ENCODE peak calls at places on chromosomes 16 and 17, in five cellular contexts. One of them, this sample, is unnamed.

GRCh38 chr17:27216836-27217235 is 77.1 kb upstream of the WSB1 start:
- DNase-seq in IMR-90: no peak
- DNase-seq in right cardiac atrium: no peak
- DNase-seq in dorsolateral prefrontal cortex: no peak
- DNase-seq in cardiac fibroblast: no peak
- DNase-seq in this sample: no peak

GRCh38 chr16:19367335-19367734 is 50.3 kb upstream of the TMC5 start:
- DNase-seq in right cardiac atrium: no peak
- DNase-seq in dorsolateral prefrontal cortex: no peak
- DNase-seq in cardiac fibroblast: no peak
- DNase-seq in IMR-90: no peak
- DNase-seq in this sample: no peak

GRCh38 chr17:65279456-65279855 is 142.3 kb downstream of the RGS9 start:
- DNase-seq in right cardiac atrium: no peak
- DNase-seq in cardiac fibroblast: no peak
- DNase-seq in IMR-90: no peak
- DNase-seq in dorsolateral prefrontal cortex: no peak
- DNase-seq in this sample: no peak

GRCh38 chr17:75003070-75003956 is 9.2 kb upstream of the MRPL58 start:
- DNase-seq in IMR-90: no peak
- DNase-seq in right cardiac atrium: no peak
- DNase-seq in cardiac fibroblast: no peak
- DNase-seq in dorsolateral prefrontal cortex: no peak
- DNase-seq in this sample: no peak

GRCh38 chr16:57479422-57480126 is 6.7 kb downstream of the DOK4 start:
- DNase-seq in cardiac fibroblast: peak
- DNase-seq in IMR-90: peak
- DNase-seq in dorsolateral prefrontal cortex: no peak
- DNase-seq in right cardiac atrium: peak
- DNase-seq in this sample: no peak

GRCh38 chr17:18356624-18357023 is 6.7 kb downstream of the SHMT1 start:
- DNase-seq in IMR-90: peak
- DNase-seq in cardiac fibroblast: peak
- DNase-seq in right cardiac atrium: no peak
- DNase-seq in dorsolateral prefrontal cortex: no peak
- DNase-seq in this sample: no peak

GRCh38 chr17:65538679-65539529 is 22.5 kb downstream of the AXIN2 start:
- DNase-seq in IMR-90: no peak
- DNase-seq in cardiac fibroblast: no peak
- DNase-seq in right cardiac atrium: no peak
- DNase-seq in dorsolateral prefrontal cortex: no peak
- DNase-seq in this sample: no peak

GRCh38 chr17:71727292-71727691 is 393.5 kb upstream of the SOX9 start:
- DNase-seq in right cardiac atrium: no peak
- DNase-seq in cardiac fibroblast: no peak
- DNase-seq in dorsolateral prefrontal cortex: no peak
- DNase-seq in IMR-90: no peak
- DNase-seq in this sample: no peak

GRCh38 chr17:3911271-3912053 is 4.8 kb downstream of the P2RX1 start:
- DNase-seq in dorsolateral prefrontal cortex: no peak
- DNase-seq in right cardiac atrium: peak
- DNase-seq in cardiac fibroblast: no peak
- DNase-seq in IMR-90: no peak
- DNase-seq in this sample: no peak

GRCh38 chr17:37743612-37743874 is 1.3 kb downstream of the HNF1B start:
- DNase-seq in dorsolateral prefrontal cortex: no peak
- DNase-seq in cardiac fibroblast: no peak
- DNase-seq in IMR-90: no peak
- DNase-seq in right cardiac atrium: peak
- DNase-seq in this sample: no peak

GRCh38 chr17:35920229-35920628 is 10.3 kb downstream of the RDM1 start:
- DNase-seq in right cardiac atrium: no peak
- DNase-seq in IMR-90: no peak
- DNase-seq in cardiac fibroblast: no peak
- DNase-seq in dorsolateral prefrontal cortex: no peak
- DNase-seq in this sample: no peak

GRCh38 chr17:55533611-55534010 is 22.4 kb upstream of the SMIM36 start:
- DNase-seq in IMR-90: peak
- DNase-seq in right cardiac atrium: no peak
- DNase-seq in cardiac fibroblast: peak
- DNase-seq in dorsolateral prefrontal cortex: no peak
- DNase-seq in this sample: no peak

GRCh38 chr16:53034306-53034705 is 18.4 kb downstream of the CHD9NB start:
- DNase-seq in cardiac fibroblast: no peak
- DNase-seq in IMR-90: peak
- DNase-seq in right cardiac atrium: no peak
- DNase-seq in dorsolateral prefrontal cortex: no peak
- DNase-seq in this sample: no peak

GRCh38 chr17:45257115-45257514 is 4.8 kb downstream of the SPATA32 start:
- DNase-seq in right cardiac atrium: no peak
- DNase-seq in IMR-90: no peak
- DNase-seq in dorsolateral prefrontal cortex: no peak
- DNase-seq in cardiac fibroblast: no peak
- DNase-seq in this sample: no peak

GRCh38 chr16:57635266-57636097 is 7.1 kb downstream of the ADGRG1 start:
- DNase-seq in IMR-90: no peak
- DNase-seq in right cardiac atrium: no peak
- DNase-seq in dorsolateral prefrontal cortex: no peak
- DNase-seq in cardiac fibroblast: no peak
- DNase-seq in this sample: no peak

GRCh38 chr16:17598968-17599367 is 128.2 kb upstream of the XYLT1 start:
- DNase-seq in dorsolateral prefrontal cortex: no peak
- DNase-seq in IMR-90: no peak
- DNase-seq in cardiac fibroblast: no peak
- DNase-seq in right cardiac atrium: no peak
- DNase-seq in this sample: no peak

GRCh38 chr17:78176548-78177025 is 8.2 kb downstream of the SYNGR2 start:
- DNase-seq in cardiac fibroblast: peak
- DNase-seq in IMR-90: peak
- DNase-seq in right cardiac atrium: peak
- DNase-seq in dorsolateral prefrontal cortex: peak
- DNase-seq in this sample: no peak

GRCh38 chr16:31085371-31085770 is 3.4 kb downstream of the PRSS53 start:
- DNase-seq in cardiac fibroblast: no peak
- DNase-seq in dorsolateral prefrontal cortex: no peak
- DNase-seq in right cardiac atrium: no peak
- DNase-seq in IMR-90: no peak
- DNase-seq in this sample: no peak

GRCh38 chr16:83940630-83941378 is 12.2 kb upstream of the OSGIN1 start:
- DNase-seq in right cardiac atrium: peak
- DNase-seq in dorsolateral prefrontal cortex: no peak
- DNase-seq in IMR-90: no peak
- DNase-seq in cardiac fibroblast: no peak
- DNase-seq in this sample: no peak

GRCh38 chr17:3935825-3936355 is 19.6 kb upstream of the P2RX1 start:
- DNase-seq in dorsolateral prefrontal cortex: no peak
- DNase-seq in cardiac fibroblast: peak
- DNase-seq in IMR-90: peak
- DNase-seq in right cardiac atrium: peak
- DNase-seq in this sample: no peak

GRCh38 chr17:21371511-21372081 is 4.6 kb upstream of the KCNJ12 start:
- DNase-seq in right cardiac atrium: no peak
- DNase-seq in dorsolateral prefrontal cortex: no peak
- DNase-seq in IMR-90: no peak
- DNase-seq in cardiac fibroblast: no peak
- DNase-seq in this sample: no peak

GRCh38 chr16:85750827-85751641 is at the start of gene C16orf74:
- DNase-seq in right cardiac atrium: peak
- DNase-seq in dorsolateral prefrontal cortex: no peak
- DNase-seq in IMR-90: peak
- DNase-seq in cardiac fibroblast: peak
- DNase-seq in this sample: peak

GRCh38 chr16:79099701-79100100 is 500.8 kb downstream of the MAF start:
- DNase-seq in dorsolateral prefrontal cortex: no peak
- DNase-seq in right cardiac atrium: no peak
- DNase-seq in cardiac fibroblast: no peak
- DNase-seq in IMR-90: no peak
- DNase-seq in this sample: no peak

GRCh38 chr16:79097090-79097489 is 503.4 kb downstream of the MAF start:
- DNase-seq in IMR-90: no peak
- DNase-seq in dorsolateral prefrontal cortex: no peak
- DNase-seq in right cardiac atrium: no peak
- DNase-seq in cardiac fibroblast: no peak
- DNase-seq in this sample: no peak

GRCh38 chr16:79097781-79098180 is 502.8 kb downstream of the MAF start:
- DNase-seq in IMR-90: no peak
- DNase-seq in right cardiac atrium: no peak
- DNase-seq in cardiac fibroblast: no peak
- DNase-seq in dorsolateral prefrontal cortex: no peak
- DNase-seq in this sample: no peak

GRCh38 chr16:79098897-79099296 is 501.6 kb downstream of the MAF start:
- DNase-seq in right cardiac atrium: no peak
- DNase-seq in dorsolateral prefrontal cortex: no peak
- DNase-seq in IMR-90: no peak
- DNase-seq in cardiac fibroblast: no peak
- DNase-seq in this sample: no peak

GRCh38 chr16:79100456-79100855 is 500.1 kb downstream of the MAF start:
- DNase-seq in dorsolateral prefrontal cortex: no peak
- DNase-seq in cardiac fibroblast: no peak
- DNase-seq in IMR-90: no peak
- DNase-seq in right cardiac atrium: no peak
- DNase-seq in this sample: no peak
- H3K4me3 ChIP-seq in dorsolateral prefrontal cortex: no peak
- H3K4me3 ChIP-seq in cardiac fibroblast: no peak
- H3K4me3 ChIP-seq in IMR-90: no peak
- H3K4me3 ChIP-seq in right cardiac atrium: no peak
- H3K4me3 ChIP-seq in this sample: no peak

GRCh38 chr17:9004961-9005285 is 16.4 kb upstream of the NTN1 start:
- DNase-seq in dorsolateral prefrontal cortex: no peak
- DNase-seq in right cardiac atrium: no peak
- DNase-seq in IMR-90: no peak
- DNase-seq in cardiac fibroblast: no peak
- DNase-seq in this sample: no peak

GRCh38 chr17:9002236-9002609 is 19.1 kb upstream of the NTN1 start:
- DNase-seq in dorsolateral prefrontal cortex: no peak
- DNase-seq in IMR-90: no peak
- DNase-seq in cardiac fibroblast: no peak
- DNase-seq in right cardiac atrium: peak
- DNase-seq in this sample: no peak

GRCh38 chr17:9002610-9003354 is 18.5 kb upstream of the NTN1 start:
- DNase-seq in right cardiac atrium: peak
- DNase-seq in dorsolateral prefrontal cortex: no peak
- DNase-seq in cardiac fibroblast: no peak
- DNase-seq in IMR-90: no peak
- DNase-seq in this sample: peak

GRCh38 chr17:9004132-9004960 is 17.0 kb upstream of the NTN1 start:
- DNase-seq in IMR-90: no peak
- DNase-seq in right cardiac atrium: peak
- DNase-seq in cardiac fibroblast: no peak
- DNase-seq in dorsolateral prefrontal cortex: no peak
- DNase-seq in this sample: no peak

DNA sequence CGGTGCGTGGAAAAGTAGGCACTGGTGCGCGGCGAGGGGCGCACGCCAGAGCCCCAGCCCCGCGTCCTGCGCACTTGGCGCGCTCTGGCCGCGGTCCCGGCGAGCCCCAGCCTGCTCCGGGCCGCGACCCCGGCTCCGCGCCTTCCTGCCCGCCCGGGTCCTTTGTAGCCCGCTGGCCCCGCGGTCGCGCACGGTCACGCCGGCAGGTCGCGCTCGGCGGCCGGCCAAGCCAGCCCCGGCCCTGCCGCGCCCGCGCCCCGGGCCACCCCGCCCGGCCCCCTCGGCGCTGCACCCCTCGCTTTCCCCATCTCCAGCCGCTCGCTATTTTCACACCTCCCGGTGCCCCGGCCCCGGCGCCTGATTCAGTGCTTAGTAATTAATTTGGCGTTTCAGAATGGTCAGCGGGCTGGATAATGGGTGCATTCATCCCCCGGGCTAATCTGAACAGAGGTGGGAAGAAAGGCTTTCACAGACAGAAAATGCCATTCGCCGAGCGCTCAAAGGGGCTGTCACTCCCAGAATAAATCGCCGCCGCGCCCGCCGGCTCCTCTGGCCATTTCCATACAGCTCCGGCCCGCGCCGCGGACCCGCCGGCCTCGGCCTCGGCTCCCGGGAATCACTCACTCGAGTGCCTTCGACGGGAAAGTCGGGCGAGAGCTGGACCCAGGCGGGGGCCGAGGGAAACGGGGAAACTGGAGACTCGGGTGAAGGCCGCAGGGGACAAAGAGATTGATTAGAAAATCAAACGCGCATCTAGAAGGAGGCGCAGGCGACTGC is 17.8 kb upstream of the NTN1 start:
- DNase-seq in dorsolateral prefrontal cortex: no peak
- DNase-seq in IMR-90: no peak
- DNase-seq in right cardiac atrium: peak
- DNase-seq in cardiac fibroblast: no peak
- DNase-seq in this sample: peak
- H3K4me3 ChIP-seq in dorsolateral prefrontal cortex: peak
- H3K4me3 ChIP-seq in IMR-90: no peak
- H3K4me3 ChIP-seq in right cardiac atrium: peak
- H3K4me3 ChIP-seq in cardiac fibroblast: no peak
- H3K4me3 ChIP-seq in this sample: peak

GRCh38 chr17:57257911-57258885 is 1.9 kb downstream of the MSI2 start:
- DNase-seq in cardiac fibroblast: peak
- DNase-seq in IMR-90: no peak
- DNase-seq in right cardiac atrium: peak
- DNase-seq in dorsolateral prefrontal cortex: no peak
- DNase-seq in this sample: no peak
- H3K4me3 ChIP-seq in cardiac fibroblast: peak
- H3K4me3 ChIP-seq in IMR-90: peak
- H3K4me3 ChIP-seq in right cardiac atrium: peak
- H3K4me3 ChIP-seq in dorsolateral prefrontal cortex: peak
- H3K4me3 ChIP-seq in this sample: peak

GRCh38 chr17:83195330-83196087 is 116.1 kb downstream of the METRNL start:
- DNase-seq in dorsolateral prefrontal cortex: peak
- DNase-seq in right cardiac atrium: peak
- DNase-seq in IMR-90: no peak
- DNase-seq in cardiac fibroblast: peak
- DNase-seq in this sample: no peak
- H3K4me3 ChIP-seq in dorsolateral prefrontal cortex: no peak
- H3K4me3 ChIP-seq in right cardiac atrium: no peak
- H3K4me3 ChIP-seq in IMR-90: no peak
- H3K4me3 ChIP-seq in cardiac fibroblast: no peak
- H3K4me3 ChIP-seq in this sample: no peak

DNA sequence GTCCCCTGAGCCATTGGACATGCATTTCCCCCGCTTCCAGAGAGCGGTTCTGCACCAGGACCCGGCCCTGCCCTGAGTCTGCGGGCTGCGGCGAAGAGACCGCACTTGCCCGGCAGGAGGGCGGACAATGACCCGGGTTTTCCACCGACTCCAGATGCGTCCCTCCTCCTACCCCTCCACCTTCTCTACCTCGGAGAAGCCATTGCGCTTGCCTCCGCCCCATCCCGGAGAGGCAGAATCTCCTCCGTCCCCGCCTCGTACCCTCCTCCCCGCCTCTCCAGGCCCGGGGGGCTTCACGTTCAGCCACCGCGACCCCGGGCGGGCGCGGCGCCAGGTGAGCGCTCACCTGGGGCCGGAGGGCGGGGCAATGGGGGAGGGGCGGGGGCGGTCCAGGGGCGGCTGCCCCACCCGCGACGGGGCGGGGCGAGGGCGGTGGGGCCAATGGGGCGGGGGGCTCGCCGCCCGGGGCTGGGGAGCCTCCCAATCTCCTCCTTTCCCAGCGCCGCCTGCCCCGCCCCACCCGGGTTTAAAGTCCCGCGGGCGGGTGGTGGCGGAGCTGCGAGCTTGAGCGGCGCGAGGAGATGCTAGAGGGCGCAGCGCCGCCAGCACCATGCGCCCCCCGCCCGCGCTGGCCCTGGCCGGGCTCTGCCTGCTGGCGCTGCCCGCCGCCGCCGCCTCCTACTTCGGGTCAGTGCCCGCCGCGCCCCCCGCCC is at the start of gene WNT9B:
- DNase-seq in dorsolateral prefrontal cortex: no peak
- DNase-seq in cardiac fibroblast: no peak
- DNase-seq in IMR-90: no peak
- DNase-seq in right cardiac atrium: peak
- DNase-seq in this sample: peak
- H3K4me3 ChIP-seq in dorsolateral prefrontal cortex: peak
- H3K4me3 ChIP-seq in cardiac fibroblast: peak
- H3K4me3 ChIP-seq in IMR-90: peak
- H3K4me3 ChIP-seq in right cardiac atrium: peak
- H3K4me3 ChIP-seq in this sample: no peak

This sample was measured in PC-9.